ENCODE peak calls at places on chromosomes 12 and 14, in five cellular contexts. One of them, this sample, is unnamed.

GRCh38 chr12:11133162-11133561 is 1.3 kb downstream of the TAS2R30 start:
- DNase-seq in progenitor cell of endocrine pancreas: no peak
- DNase-seq in stimulated activated CD8-positive, alpha-beta memory T cell treated with anti-CD3 and anti-CD28 coated beads, Interleukin-7, amount 100 ng/mL, for 4 hours: no peak
- DNase-seq in NCI-H1105 treated with DMSO at 0.1 percent for 48 hours: no peak
- DNase-seq in left ventricle myocardium superior: no peak
- DNase-seq in this sample: no peak

GRCh38 chr12:25677180-25677937 is 124.3 kb upstream of the LMNTD1 start:
- DNase-seq in left ventricle myocardium superior: no peak
- DNase-seq in progenitor cell of endocrine pancreas: no peak
- DNase-seq in stimulated activated CD8-positive, alpha-beta memory T cell treated with anti-CD3 and anti-CD28 coated beads, Interleukin-7, amount 100 ng/mL, for 4 hours: no peak
- DNase-seq in NCI-H1105 treated with DMSO at 0.1 percent for 48 hours: no peak
- DNase-seq in this sample: no peak

GRCh38 chr14:92688434-92689375 is 59.7 kb downstream of the LGMN start:
- DNase-seq in NCI-H1105 treated with DMSO at 0.1 percent for 48 hours: no peak
- DNase-seq in stimulated activated CD8-positive, alpha-beta memory T cell treated with anti-CD3 and anti-CD28 coated beads, Interleukin-7, amount 100 ng/mL, for 4 hours: no peak
- DNase-seq in progenitor cell of endocrine pancreas: no peak
- DNase-seq in left ventricle myocardium superior: no peak
- DNase-seq in this sample: no peak

GRCh38 chr12:6946033-6946919 is 2.5 kb downstream of the C12orf57 start:
- DNase-seq in progenitor cell of endocrine pancreas: peak; percentile 99
- DNase-seq in NCI-H1105 treated with DMSO at 0.1 percent for 48 hours: peak; percentile 97
- DNase-seq in stimulated activated CD8-positive, alpha-beta memory T cell treated with anti-CD3 and anti-CD28 coated beads, Interleukin-7, amount 100 ng/mL, for 4 hours: no peak
- DNase-seq in left ventricle myocardium superior: peak; percentile 68
- DNase-seq in this sample: peak; percentile 25

GRCh38 chr14:45526715-45527549 is 273.9 kb upstream of the MIS18BP1 start:
- DNase-seq in progenitor cell of endocrine pancreas: no peak
- DNase-seq in left ventricle myocardium superior: no peak
- DNase-seq in stimulated activated CD8-positive, alpha-beta memory T cell treated with anti-CD3 and anti-CD28 coated beads, Interleukin-7, amount 100 ng/mL, for 4 hours: no peak
- DNase-seq in NCI-H1105 treated with DMSO at 0.1 percent for 48 hours: peak; percentile 48
- DNase-seq in this sample: peak; percentile 52

GRCh38 chr14:66507181-66507721 is 696 bp upstream of the GPHN start:
- DNase-seq in progenitor cell of endocrine pancreas: no peak
- DNase-seq in left ventricle myocardium superior: no peak
- DNase-seq in NCI-H1105 treated with DMSO at 0.1 percent for 48 hours: peak; percentile 71
- DNase-seq in stimulated activated CD8-positive, alpha-beta memory T cell treated with anti-CD3 and anti-CD28 coated beads, Interleukin-7, amount 100 ng/mL, for 4 hours: no peak
- DNase-seq in this sample: peak; percentile 93

GRCh38 chr14:61460853-61461611 is 139.7 kb downstream of the PRKCH start:
- DNase-seq in NCI-H1105 treated with DMSO at 0.1 percent for 48 hours: peak; percentile 46
- DNase-seq in left ventricle myocardium superior: no peak
- DNase-seq in stimulated activated CD8-positive, alpha-beta memory T cell treated with anti-CD3 and anti-CD28 coated beads, Interleukin-7, amount 100 ng/mL, for 4 hours: no peak
- DNase-seq in progenitor cell of endocrine pancreas: no peak
- DNase-seq in this sample: no peak

GRCh38 chr12:47812797-47813490 is 6.8 kb downstream of the HDAC7 start:
- DNase-seq in left ventricle myocardium superior: peak; percentile 92
- DNase-seq in NCI-H1105 treated with DMSO at 0.1 percent for 48 hours: no peak
- DNase-seq in stimulated activated CD8-positive, alpha-beta memory T cell treated with anti-CD3 and anti-CD28 coated beads, Interleukin-7, amount 100 ng/mL, for 4 hours: peak; percentile 95
- DNase-seq in progenitor cell of endocrine pancreas: peak; percentile 69
- DNase-seq in this sample: no peak

GRCh38 chr12:116135209-116135930 is 142.1 kb downstream of the MED13L start:
- DNase-seq in NCI-H1105 treated with DMSO at 0.1 percent for 48 hours: peak; percentile 51
- DNase-seq in left ventricle myocardium superior: no peak
- DNase-seq in stimulated activated CD8-positive, alpha-beta memory T cell treated with anti-CD3 and anti-CD28 coated beads, Interleukin-7, amount 100 ng/mL, for 4 hours: no peak
- DNase-seq in progenitor cell of endocrine pancreas: no peak
- DNase-seq in this sample: peak; percentile 7

GRCh38 chr12:85920324-85920947 is 46.3 kb downstream of the NTS start:
- DNase-seq in left ventricle myocardium superior: no peak
- DNase-seq in progenitor cell of endocrine pancreas: no peak
- DNase-seq in NCI-H1105 treated with DMSO at 0.1 percent for 48 hours: peak; percentile 63
- DNase-seq in stimulated activated CD8-positive, alpha-beta memory T cell treated with anti-CD3 and anti-CD28 coated beads, Interleukin-7, amount 100 ng/mL, for 4 hours: no peak
- DNase-seq in this sample: peak; percentile 35